ENCODE peak calls at places on chromosomes 2 and 18, in ten cellular contexts. V is SJCRH30; F is AG10803; D is brain microvascular endothelial cell; G is fibroblast of the aortic adventitia; P is astrocyte of the cerebellum; S is upper lobe of right lung; U is SJSA1; T is CD4-positive, alpha-beta memory T cell; Z is hepatocyte. Y is an unnamed sample.

GRCh38 chr2:31457651-31458050 is 43.1 kb upstream of the XDH start:
- DNase-seq in V (no peak), F (no peak), D (no peak), G (peak; percentile 12), P (no peak), S (no peak), U (no peak), T (no peak), Z (no peak), Y (no peak)

GRCh38 chr18:24397131-24397693 is 412 bp downstream of the OSBPL1A start:
- DNase-seq in V (peak; percentile 47), F (peak; percentile 65), D (peak; percentile 63), G (peak; percentile 81), P (peak; percentile 55), S (no peak), U (peak; percentile 48), T (no peak), Z (peak; percentile 65), Y (peak; percentile 67)

GRCh38 chr2:37819228-37819627 is 105.9 kb upstream of the RMDN2 start:
- DNase-seq in V (peak; percentile 94), F (peak; percentile 97), D (peak; percentile 62), G (peak; percentile 76), P (peak; percentile 62), S (no peak), U (no peak), T (no peak), Z (no peak), Y (no peak)

GRCh38 chr18:27413495-27414401 is 228.6 kb upstream of the CHST9 start:
- DNase-seq in V (peak; percentile 34), F (peak; percentile 31), D (peak; percentile 5), G (peak; percentile 75), P (peak; percentile 74), S (no peak), U (no peak), T (no peak), Z (peak; percentile 19), Y (peak; percentile 26)

GRCh38 chr2:138071720-138072719 is 107.7 kb downstream of the HNMT start:
- DNase-seq in V (peak; percentile 90), F (no peak), D (no peak), G (no peak), P (no peak), S (no peak), U (peak; percentile 87), T (no peak), Z (peak; percentile 41), Y (no peak)

GRCh38 chr2:170013802-170014551 is 164.0 kb upstream of the MYO3B start:
- DNase-seq in V (no peak), F (no peak), D (peak; percentile 14), G (peak; percentile 48), P (no peak), S (no peak), U (no peak), T (no peak), Z (peak; percentile 15), Y (no peak)

GRCh38 chr18:54043484-54044256 is 180.8 kb downstream of the MBD2 start:
- DNase-seq in V (no peak), F (no peak), D (no peak), G (peak; percentile 21), P (no peak), S (no peak), U (no peak), T (no peak), Z (no peak), Y (no peak)

GRCh38 chr18:28087173-28087563 is 89.8 kb downstream of the CDH2 start:
- DNase-seq in V (no peak), F (no peak), D (no peak), G (peak; percentile 53), P (no peak), S (no peak), U (no peak), T (no peak), Z (no peak), Y (no peak)

GRCh38 chr18:9694174-9694573 is 13.9 kb upstream of the RAB31 start:
- DNase-seq in V (no peak), F (no peak), D (no peak), G (no peak), P (no peak), S (no peak), U (peak; percentile 25), T (no peak), Z (no peak), Y (no peak)

GRCh38 chr2:10913501-10914271 is 2.0 kb downstream of the KCNF1 start:
- DNase-seq in V (no peak), F (no peak), D (no peak), G (no peak), P (no peak), S (peak; percentile 53), U (no peak), T (no peak), Z (no peak), Y (no peak)

GRCh38 chr2:236941106-236941505 is 144.6 kb upstream of the COPS8 start:
- DNase-seq in V (no peak), F (no peak), D (no peak), G (no peak), P (no peak), S (no peak), U (peak; percentile 17), T (no peak), Z (no peak), Y (no peak)

GRCh38 chr2:205675861-205676516 is 6.3 kb upstream of the NRP2 start:
- DNase-seq in V (peak; percentile 47), F (peak; percentile 80), D (no peak), G (peak; percentile 89), P (peak; percentile 65), S (no peak), U (no peak), T (peak; percentile 26), Z (peak; percentile 76), Y (peak; percentile 46)

GRCh38 chr2:170432823-170433222 is 254.9 kb downstream of the MYO3B start:
- DNase-seq in V (no peak), F (no peak), D (no peak), G (no peak), P (no peak), S (no peak), U (no peak), T (no peak), Z (no peak), Y (no peak)

GRCh38 chr2:228065686-228066085 is 115.8 kb downstream of the SPHKAP start:
- DNase-seq in V (no peak), F (no peak), D (no peak), G (no peak), P (no peak), S (no peak), U (no peak), T (no peak), Z (no peak), Y (no peak)

GRCh38 chr2:204483497-204484164 is 61.6 kb upstream of the PARD3B start:
- DNase-seq in V (peak; percentile 15), F (no peak), D (no peak), G (no peak), P (no peak), S (no peak), U (no peak), T (no peak), Z (peak; percentile 50), Y (no peak)

GRCh38 chr2:220586980-220587549 is 959.6 kb downstream of the SLC4A3 start:
- DNase-seq in V (no peak), F (no peak), D (no peak), G (peak; percentile 8), P (no peak), S (no peak), U (no peak), T (no peak), Z (no peak), Y (no peak)

DNA sequence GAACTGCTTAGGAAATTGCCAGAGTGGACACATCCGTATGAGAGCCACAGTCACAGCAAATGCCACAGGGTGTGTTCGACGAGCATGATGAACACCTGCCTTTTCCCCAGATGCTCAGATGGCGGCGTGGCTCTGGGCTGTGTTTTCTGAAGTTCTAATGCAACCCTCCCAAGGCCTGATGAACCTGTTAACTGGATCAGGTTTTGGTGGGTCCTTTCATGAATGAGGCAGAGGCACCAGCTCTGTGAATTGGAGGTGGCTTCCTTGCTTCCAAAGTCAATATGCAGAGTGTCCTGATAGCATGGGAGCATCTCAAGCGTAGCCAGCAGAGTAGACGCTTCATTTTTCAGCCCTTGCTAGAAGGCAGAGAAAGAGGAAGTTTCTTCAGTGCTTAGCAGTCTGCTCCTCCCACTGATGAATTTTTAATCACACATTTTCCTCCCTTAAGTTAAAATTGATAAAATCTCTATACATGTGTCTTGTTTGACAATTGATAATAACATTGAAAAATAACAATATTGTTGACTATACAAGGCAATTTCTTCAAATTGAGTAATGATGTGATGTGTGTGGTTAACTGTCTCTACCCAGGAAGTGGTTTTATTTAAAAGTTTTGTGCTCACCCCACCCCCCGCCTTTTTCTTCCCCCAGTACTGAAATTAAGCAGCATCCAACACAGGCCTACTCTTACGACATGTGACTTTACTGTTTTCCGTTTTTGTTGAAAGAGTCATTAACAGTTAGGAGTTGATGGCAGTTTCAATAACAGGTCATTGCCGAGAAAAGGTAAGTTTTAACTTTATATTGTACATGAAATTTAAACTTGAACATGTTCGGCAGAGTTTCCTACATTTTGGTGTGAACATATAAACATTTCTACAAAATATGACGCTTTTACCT is at the start of gene ARHGAP15:
- DNase-seq in V (no peak), F (no peak), D (no peak), G (no peak), P (no peak), S (no peak), U (no peak), T (peak; percentile 88), Z (no peak), Y (no peak)
- H3K4me3 ChIP-seq in V (no peak within 1 kb of the TSS), F (no peak within 1 kb of the TSS), D (no peak within 1 kb of the TSS), G (no peak within 1 kb of the TSS), P (no peak within 1 kb of the TSS), S (peak within 1 kb of the TSS; percentile 34), U (no peak within 1 kb of the TSS), T (peak within 1 kb of the TSS; percentile 87), Z (no peak within 1 kb of the TSS), Y (no peak within 1 kb of the TSS)

GRCh38 chr2:19988600-19988999 is 1.3 kb downstream of the WDR35 start:
- DNase-seq in V (no peak), F (no peak), D (no peak), G (no peak), P (no peak), S (no peak), U (no peak), T (no peak), Z (no peak), Y (no peak)
- H3K4me3 ChIP-seq in V (peak overlapping the region; percentile 85), F (peak overlapping the region; percentile 86), D (peak overlapping the region; percentile 85), G (peak overlapping the region; percentile 91), P (peak overlapping the region; percentile 79), S (peak overlapping the region; percentile 83), U (no peak overlapping the region), T (no peak overlapping the region), Z (no peak overlapping the region), Y (peak overlapping the region; percentile 60)

GRCh38 chr2:98252394-98252793 is 93.9 kb upstream of the CNGA3 start:
- DNase-seq in V (no peak), F (no peak), D (no peak), G (no peak), P (no peak), S (no peak), U (no peak), T (no peak), Z (no peak), Y (no peak)
- H3K4me3 ChIP-seq in V (no peak overlapping the region), F (no peak overlapping the region), D (no peak overlapping the region), G (no peak overlapping the region), P (no peak overlapping the region), S (no peak overlapping the region), U (no peak overlapping the region), T (no peak overlapping the region), Z (no peak overlapping the region), Y (no peak overlapping the region)

DNA sequence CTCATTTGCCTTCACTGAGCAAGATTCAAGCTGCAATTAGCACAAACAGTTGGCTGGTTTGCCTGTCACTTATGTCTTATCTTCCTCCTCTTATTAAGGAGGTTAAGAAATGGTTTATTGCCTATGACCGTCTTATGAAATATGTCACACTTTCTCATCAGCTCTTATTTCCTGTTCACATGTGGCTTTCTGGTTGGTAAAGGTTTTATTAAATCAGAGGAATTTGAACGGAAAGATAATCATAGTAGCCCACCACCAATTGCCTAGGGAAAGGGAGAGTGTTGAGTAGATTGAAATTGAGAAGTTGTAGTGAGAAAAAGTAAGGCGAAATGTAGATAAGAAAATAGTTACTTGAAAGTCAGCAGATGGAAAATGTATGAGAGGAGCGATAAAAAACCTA is 4.2 kb upstream of the IL1R1 start:
- DNase-seq in V (no peak), F (peak; percentile 17), D (no peak), G (no peak), P (no peak), S (no peak), U (no peak), T (peak; percentile 6), Z (no peak), Y (no peak)
- H3K4me3 ChIP-seq in V (no peak overlapping the region), F (no peak overlapping the region), D (no peak overlapping the region), G (no peak overlapping the region), P (no peak overlapping the region), S (no peak overlapping the region), U (no peak overlapping the region), T (no peak overlapping the region), Z (no peak overlapping the region), Y (no peak overlapping the region)

Y was measured in uterus.